ENCODE peak calls at places on chromosomes 11 and 22, in seven cellular contexts. C is tibial nerve, X is neural progenitor cell, B is left lung, O is HFF-Myc, F is Peyer's patch, S is body of pancreas. Y is an unnamed sample.

GRCh38 chr22:39519681-39520053 is 695 bp upstream of the ATF4 start:
- DNase-seq in F (peak), O (no peak), B (peak), S (peak), X (peak), C (peak), Y (peak)

GRCh38 chr11:76276773-76277155 is 70.5 kb upstream of the WNT11 start:
- DNase-seq in O (no peak), C (no peak), X (no peak), S (no peak), B (no peak), F (no peak), Y (no peak)

GRCh38 chr11:121435796-121436511 is 16.2 kb upstream of the SORL1 start:
- DNase-seq in O (no peak), C (no peak), S (peak), X (peak), B (no peak), F (no peak), Y (no peak)

GRCh38 chr22:32469799-32470212 is 4.8 kb upstream of the FBXO7 start:
- DNase-seq in F (no peak), B (no peak), X (no peak), C (no peak), S (peak), O (peak), Y (no peak)

GRCh38 chr22:25395468-25395867 is 169.0 kb upstream of the GRK3 start:
- DNase-seq in S (no peak), C (no peak), B (no peak), X (no peak), F (no peak), O (no peak), Y (no peak)

GRCh38 chr22:47316020-47316419 is 553.6 kb downstream of the TBC1D22A start:
- DNase-seq in B (no peak), S (no peak), O (no peak), C (no peak), X (no peak), F (no peak), Y (no peak)

GRCh38 chr22:31212783-31213626 is 907 bp downstream of the LIMK2 start:
- DNase-seq in B (no peak), X (peak), C (no peak), S (no peak), F (no peak), O (no peak), Y (no peak)

GRCh38 chr22:35612903-35613302 is 4.2 kb downstream of the MB start:
- DNase-seq in S (no peak), C (no peak), B (no peak), X (no peak), O (no peak), F (no peak), Y (no peak)

GRCh38 chr11:16774920-16775603 is 36.6 kb downstream of the C11orf58 start:
- DNase-seq in O (no peak), B (no peak), S (no peak), F (no peak), X (no peak), C (no peak), Y (no peak)

GRCh38 chr22:50114221-50114981 is 24.6 kb downstream of the MOV10L1 start:
- DNase-seq in F (no peak), S (no peak), C (no peak), O (peak), X (peak), B (peak), Y (no peak)

GRCh38 chr11:130092661-130093060 is 23.0 kb downstream of the APLP2 start:
- DNase-seq in F (no peak), X (no peak), C (no peak), B (no peak), O (no peak), S (no peak), Y (no peak)

GRCh38 chr11:44127130-44127529 is 31.7 kb downstream of the EXT2 start:
- DNase-seq in F (no peak), C (no peak), B (no peak), X (no peak), S (no peak), O (no peak), Y (no peak)

GRCh38 chr11:17560281-17561110 is 13.4 kb downstream of the OTOG start:
- DNase-seq in B (no peak), X (no peak), F (no peak), C (no peak), O (no peak), S (no peak), Y (no peak)

DNA sequence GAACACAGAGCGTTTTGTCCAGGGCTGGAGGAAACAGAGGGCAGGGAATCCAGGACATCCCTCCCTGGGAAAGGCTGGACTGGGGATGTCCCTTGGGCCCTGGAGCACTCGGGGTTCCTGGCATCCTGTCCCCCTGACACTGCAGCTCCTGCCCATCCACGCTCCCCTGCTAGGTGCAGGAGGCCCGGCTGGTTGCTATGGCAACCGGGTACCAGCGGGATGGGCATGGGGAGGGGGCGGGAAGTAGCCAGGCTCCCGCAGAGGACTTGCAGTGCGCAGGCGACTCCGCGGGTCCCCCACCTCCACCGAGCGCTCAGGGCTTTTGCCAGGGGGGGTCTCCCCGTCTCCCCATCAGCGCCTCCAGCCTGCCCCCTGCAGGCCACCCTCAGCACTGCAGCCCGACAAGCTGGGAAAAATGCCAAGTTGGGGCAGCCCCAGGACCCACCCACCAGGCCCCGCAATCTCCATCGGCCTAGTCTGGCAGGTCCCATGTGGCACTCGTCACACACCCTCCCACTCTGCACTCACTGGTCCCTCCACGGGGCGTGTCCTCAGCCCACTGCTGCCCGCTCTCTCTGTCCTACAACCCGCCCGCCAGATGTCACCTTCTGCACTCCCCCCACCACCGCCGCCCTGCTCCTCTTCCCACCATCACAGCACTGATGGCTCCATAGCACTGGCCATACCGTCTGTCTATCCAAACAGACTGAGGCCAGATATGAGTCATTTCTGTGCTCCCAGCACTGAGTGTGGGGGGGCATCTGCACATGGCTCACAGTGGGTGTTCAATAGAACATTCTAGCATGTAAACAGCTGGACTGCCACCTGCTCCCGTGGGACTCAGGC is 31.5 kb downstream of the KIAA0930 start:
- DNase-seq in S (no peak), X (peak), F (no peak), C (no peak), O (peak), B (peak), Y (peak)
- TF ChIP-seq CTCF in S (peak), X (peak), F (peak), C (peak), O (peak), B (peak), Y (peak)

GRCh38 chr11:124277809-124278208 is 21.6 kb downstream of the OR8G5 start:
- DNase-seq in B (no peak), S (no peak), C (no peak), F (no peak), X (peak), O (no peak), Y (no peak)
- TF ChIP-seq CTCF in B (no peak), S (no peak), C (no peak), F (no peak), X (peak), O (no peak), Y (no peak)

GRCh38 chr11:9693801-9694553 is 30.1 kb downstream of the SWAP70 start:
- DNase-seq in X (no peak), C (no peak), S (no peak), B (no peak), O (no peak), F (no peak), Y (no peak)
- TF ChIP-seq CTCF in X (peak), C (no peak), S (no peak), B (no peak), O (no peak), F (no peak), Y (no peak)

GRCh38 chr11:80349986-80350385 is 909.2 kb upstream of the TENM4 start:
- DNase-seq in C (no peak), S (no peak), F (peak), O (no peak), B (no peak), X (no peak), Y (no peak)

GRCh38 chr11:80350541-80350940 is 909.7 kb upstream of the TENM4 start:
- DNase-seq in F (no peak), C (no peak), O (no peak), X (no peak), B (no peak), S (no peak), Y (no peak)

GRCh38 chr11:80346660-80347059 is 905.8 kb upstream of the TENM4 start:
- DNase-seq in X (no peak), O (no peak), F (no peak), C (no peak), B (no peak), S (no peak), Y (no peak)
- TF ChIP-seq CTCF in X (no peak), O (no peak), F (no peak), C (no peak), B (no peak), S (no peak), Y (no peak)

DNA sequence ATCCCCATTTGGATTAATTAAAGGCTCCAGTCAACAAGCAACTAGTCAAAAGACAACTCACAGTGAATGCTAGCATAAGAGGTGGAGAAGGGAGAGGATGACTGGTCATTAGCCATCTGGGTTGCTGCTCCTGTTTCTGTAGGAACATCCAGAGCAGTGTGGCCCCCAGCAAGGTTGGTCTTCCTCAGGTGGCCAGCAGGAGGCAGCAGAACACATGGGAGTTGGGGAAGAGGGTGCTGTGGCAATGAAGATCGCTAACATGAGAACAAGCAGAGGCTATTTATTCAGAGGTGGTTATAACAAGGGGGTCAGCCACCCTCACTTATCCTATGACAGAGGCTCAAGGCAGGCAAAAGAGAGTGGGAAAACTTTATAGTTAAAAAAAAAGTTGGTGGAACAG is 21.3 kb downstream of the IZUMO1R start:
- DNase-seq in F (peak), B (no peak), X (peak), C (no peak), S (peak), O (no peak), Y (peak)
- TF ChIP-seq CTCF in F (peak), B (peak), X (peak), C (no peak), S (peak), O (peak), Y (peak)

GRCh38 chr22:29723766-29724165 is 4.0 kb downstream of the CABP7 start:
- DNase-seq in B (no peak), X (no peak), F (no peak), O (no peak), C (no peak), S (no peak), Y (no peak)
- TF ChIP-seq CTCF in B (no peak), X (no peak), F (no peak), O (no peak), C (no peak), S (no peak), Y (no peak)

DNA sequence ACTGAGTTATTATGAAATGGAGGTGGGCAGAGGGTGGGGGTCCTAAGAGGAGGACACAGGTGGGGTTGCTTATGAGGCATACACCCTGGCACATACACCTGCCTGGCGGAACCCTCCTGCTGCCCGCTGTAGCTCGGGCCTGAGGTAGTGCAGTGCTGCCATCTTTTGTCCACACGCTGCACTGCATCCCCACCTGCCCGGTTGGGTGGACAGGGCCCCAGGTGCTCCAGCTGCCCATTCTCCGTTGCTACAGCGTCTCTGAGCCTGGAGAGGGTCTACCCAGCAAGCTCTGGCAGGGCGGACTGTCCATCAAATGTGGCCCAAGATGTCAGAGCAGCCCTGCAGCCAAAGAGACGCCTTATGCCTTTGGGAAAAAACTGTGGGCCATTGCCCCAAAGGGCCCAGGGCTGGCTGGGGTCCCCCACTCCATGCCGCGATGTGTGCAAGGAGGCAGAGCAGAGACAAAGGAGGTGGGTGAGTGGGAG is 131.2 kb downstream of the BUD13 start:
- DNase-seq in O (no peak), C (no peak), F (peak), X (peak), S (peak), B (no peak), Y (peak)
- TF ChIP-seq CTCF in O (peak), C (no peak), F (peak), X (peak), S (peak), B (peak), Y (peak)

GRCh38 chr22:17269607-17270261 is 50.5 kb upstream of the ADA2 start:
- DNase-seq in F (no peak), O (no peak), B (no peak), C (no peak), X (no peak), S (no peak), Y (no peak)

GRCh38 chr22:17266261-17266971 is 47.2 kb upstream of the ADA2 start:
- DNase-seq in F (peak), S (peak), O (no peak), X (peak), B (no peak), C (no peak), Y (peak)

GRCh38 chr22:17269224-17269606 is 50.0 kb upstream of the ADA2 start:
- DNase-seq in X (no peak), F (no peak), S (no peak), O (no peak), B (no peak), C (no peak), Y (no peak)

GRCh38 chr22:17267661-17268330 is 48.6 kb upstream of the ADA2 start:
- DNase-seq in B (no peak), X (no peak), F (no peak), O (no peak), C (no peak), S (no peak), Y (no peak)

GRCh38 chr22:17268501-17269223 is 49.4 kb upstream of the ADA2 start:
- DNase-seq in X (peak), B (no peak), F (no peak), O (no peak), C (no peak), S (no peak), Y (no peak)
- TF ChIP-seq CTCF in X (peak), B (no peak), F (peak), O (peak), C (no peak), S (no peak), Y (no peak)

DNA sequence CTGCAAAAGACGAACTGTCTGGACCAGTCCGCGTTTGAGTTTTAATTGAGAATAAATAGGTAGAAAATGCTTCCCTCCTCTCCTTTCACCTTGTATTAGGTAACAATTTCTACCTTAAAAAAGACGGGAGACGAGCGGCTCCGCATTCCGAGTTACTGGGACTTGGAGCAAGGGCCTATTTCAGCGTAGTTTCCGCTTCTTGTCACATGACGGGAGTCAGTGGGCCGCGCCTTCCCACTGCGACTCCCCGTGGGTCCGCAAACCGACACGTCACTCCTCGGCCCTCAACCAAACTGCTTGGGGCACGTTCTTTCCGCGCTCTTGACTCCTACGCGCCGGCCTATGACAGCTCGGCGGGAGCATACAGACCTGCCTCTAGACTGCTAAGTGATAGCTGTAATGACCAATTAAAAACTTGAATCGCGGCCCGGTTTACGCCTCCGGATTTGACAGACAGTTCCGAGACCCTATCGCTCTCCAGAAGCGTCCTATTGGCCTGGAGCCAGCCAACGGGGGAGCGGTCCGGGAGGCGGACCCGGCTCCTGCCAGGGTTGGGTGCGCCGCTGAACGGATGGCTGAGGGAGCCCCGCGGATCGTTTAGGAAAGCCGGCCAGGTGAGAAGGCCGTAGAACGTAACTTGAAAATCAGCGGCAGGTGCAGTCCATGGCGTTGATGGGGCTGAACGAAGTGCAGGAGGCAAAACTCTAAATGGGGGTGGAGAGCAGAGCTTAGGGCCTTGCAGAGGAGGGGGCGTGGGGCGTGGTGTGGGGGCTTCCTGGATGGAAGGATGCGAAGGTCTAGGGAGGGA is at the start of gene STT3A:
- DNase-seq in C (peak), F (peak), S (peak), X (peak), B (peak), O (peak), Y (peak)
- TF ChIP-seq CTCF in C (no peak), F (no peak), S (no peak), X (no peak), B (no peak), O (no peak), Y (no peak)

Y was measured in Calu3.